ENCODE peak calls at places on chromosomes 11 and 22, in eight cellular contexts. M, R, H, Q, P, A, N and W are unnamed samples.

GRCh38 chr11:110728883-110729282 is 16.6 kb upstream of the ARHGAP20 start:
- DNase-seq in M (no peak), R (no peak), H (no peak), Q (no peak), P (no peak), A (no peak), N (no peak), W (no peak)

GRCh38 chr11:61701298-61701993 is 21.3 kb downstream of the DAGLA start:
- DNase-seq in M (no peak), R (no peak), H (no peak), Q (no peak), P (no peak), A (no peak), N (no peak), W (no peak)

GRCh38 chr11:64745219-64745522 is 1.2 kb upstream of the RASGRP2 start:
- DNase-seq in M (no peak), R (no peak), H (peak; percentile 88), Q (no peak), P (no peak), A (peak; percentile 71), N (peak; percentile 80), W (no peak)

GRCh38 chr11:8294251-8294935 is 30.7 kb upstream of the LMO1 start:
- DNase-seq in M (no peak), R (no peak), H (no peak), Q (no peak), P (peak; percentile 14), A (no peak), N (peak; percentile 28), W (no peak)

GRCh38 chr11:28528217-28528616 is 420.0 kb downstream of the METTL15 start:
- DNase-seq in M (no peak), R (no peak), H (no peak), Q (no peak), P (no peak), A (no peak), N (no peak), W (no peak)

GRCh38 chr22:46931414-46931813 is 169.0 kb downstream of the TBC1D22A start:
- DNase-seq in M (peak; percentile 68), R (no peak), H (no peak), Q (no peak), P (no peak), A (no peak), N (peak; percentile 28), W (peak; percentile 21)

GRCh38 chr11:2862950-2863618 is 22.5 kb downstream of the CDKN1C start:
- DNase-seq in M (peak; percentile 29), R (no peak), H (peak; percentile 38), Q (no peak), P (no peak), A (no peak), N (no peak), W (no peak)

GRCh38 chr11:111871693-111872161 is 346 bp upstream of the ALG9 start:
- DNase-seq in M (no peak), R (no peak), H (no peak), Q (no peak), P (no peak), A (no peak), N (no peak), W (no peak)

GRCh38 chr11:20388096-20389055 is 860 bp downstream of the PRMT3 start:
- DNase-seq in M (no peak), R (no peak), H (no peak), Q (no peak), P (peak; percentile 52), A (no peak), N (no peak), W (peak; percentile 18)

GRCh38 chr11:19241260-19242183 is 777 bp upstream of the E2F8 start:
- DNase-seq in M (no peak), R (peak; percentile 67), H (peak; percentile 30), Q (no peak), P (no peak), A (no peak), N (no peak), W (peak; percentile 58)

GRCh38 chr11:116984186-116984585 is 114.0 kb downstream of the SIK3 start:
- DNase-seq in M (peak; percentile 76), R (no peak), H (no peak), Q (no peak), P (no peak), A (no peak), N (no peak), W (no peak)
- H3K27ac ChIP-seq in M (peak overlapping the region; percentile 87), R (no peak overlapping the region), H (no peak overlapping the region), Q (no peak overlapping the region), P (peak overlapping the region; percentile 85), A (peak overlapping the region; percentile 64), N (no peak overlapping the region), W (no peak overlapping the region)

GRCh38 chr11:37449146-37449545 is 851.1 kb upstream of the RAG2 start:
- DNase-seq in M (peak; percentile 49), R (no peak), H (no peak), Q (no peak), P (no peak), A (no peak), N (no peak), W (peak; percentile 36)
- TF ChIP-seq CTCF in M (peak; percentile 54), R (no peak), H (no peak), Q (no peak), P (peak; percentile 48), A (no peak), N (no peak), W (peak; percentile 48)

GRCh38 chr22:44057411-44057987 is 33.4 kb downstream of the PARVB start:
- DNase-seq in M (no peak), R (no peak), H (peak; percentile 85), Q (peak; percentile 17), P (no peak), A (no peak), N (peak; percentile 63), W (no peak)
- H3K27ac ChIP-seq in M (no peak overlapping the region), R (peak overlapping the region; percentile 84), H (peak overlapping the region; percentile 92), Q (peak overlapping the region; percentile 73), P (no peak overlapping the region), A (peak overlapping the region; percentile 81), N (peak overlapping the region; percentile 85), W (peak overlapping the region; percentile 33)

GRCh38 chr11:72814831-72815618 is 814 bp downstream of the ATG16L2 start:
- DNase-seq in M (peak; percentile 57), R (peak; percentile 93), H (no peak), Q (no peak), P (no peak), A (no peak), N (no peak), W (no peak)

GRCh38 chr11:72812604-72812967 is 1.6 kb upstream of the ATG16L2 start:
- DNase-seq in M (no peak), R (no peak), H (no peak), Q (no peak), P (no peak), A (no peak), N (no peak), W (peak; percentile 22)

GRCh38 chr11:72812968-72813739 is 1.1 kb upstream of the ATG16L2 start:
- DNase-seq in M (peak; percentile 75), R (peak; percentile 91), H (peak; percentile 52), Q (no peak), P (peak; percentile 46), A (peak; percentile 59), N (no peak), W (peak; percentile 64)

GRCh38 chr11:72813740-72814138 is 472 bp upstream of the ATG16L2 start:
- DNase-seq in M (no peak), R (peak; percentile 61), H (peak; percentile 88), Q (peak; percentile 74), P (no peak), A (peak; percentile 85), N (peak; percentile 82), W (peak; percentile 70)

DNA sequence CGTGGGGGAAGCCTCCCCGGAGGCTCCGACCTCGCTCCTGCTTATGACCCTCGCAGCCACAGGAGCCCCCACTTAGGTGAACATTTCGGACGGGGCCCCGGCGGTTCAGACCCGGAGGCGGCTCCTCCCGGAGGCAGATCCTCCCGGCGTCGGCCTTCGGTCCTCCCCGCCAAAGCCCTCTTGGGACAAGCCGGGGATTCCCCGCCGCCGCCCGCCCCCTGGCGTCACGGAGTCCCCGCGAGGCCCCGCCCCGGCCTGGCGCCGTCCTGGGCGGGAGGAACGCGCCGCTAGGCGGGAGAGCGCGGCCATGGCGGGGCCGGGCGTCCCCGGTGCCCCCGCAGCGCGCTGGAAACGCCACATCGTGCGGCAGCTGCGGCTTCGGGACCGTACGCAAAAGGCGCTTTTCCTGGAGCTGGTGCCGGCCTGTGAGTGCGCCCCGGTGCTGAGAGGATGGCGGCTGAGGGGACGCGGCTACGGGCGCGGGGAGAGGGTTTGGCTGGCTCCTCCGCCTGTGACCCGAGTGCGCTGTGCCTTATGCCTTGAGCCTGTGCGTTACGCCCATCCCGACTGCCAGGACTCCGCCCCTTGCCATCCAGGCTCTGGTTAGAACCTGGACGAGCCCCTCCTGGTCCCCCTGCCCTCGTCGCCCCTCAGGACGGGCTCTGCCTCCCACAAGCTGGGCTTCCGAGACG is at the start of gene ATG16L2:
- DNase-seq in M (peak; percentile 82), R (peak; percentile 93), H (peak; percentile 87), Q (peak; percentile 77), P (peak; percentile 69), A (peak; percentile 89), N (peak; percentile 84), W (peak; percentile 90)
- TF ChIP-seq CTCF in M (no peak), R (peak; percentile 12), H (peak; percentile 59), Q (peak; percentile 66), P (peak; percentile 58), A (peak; percentile 25), N (no peak), W (no peak)

GRCh38 chr22:37690407-37690806 is 4.3 kb downstream of the NOL12 start:
- DNase-seq in M (no peak), R (no peak), H (no peak), Q (no peak), P (no peak), A (no peak), N (no peak), W (no peak)
- H3K27ac ChIP-seq in M (no peak overlapping the region), R (no peak overlapping the region), H (no peak overlapping the region), Q (no peak overlapping the region), P (no peak overlapping the region), A (no peak overlapping the region), N (no peak overlapping the region), W (peak overlapping the region; percentile 99)

DNA sequence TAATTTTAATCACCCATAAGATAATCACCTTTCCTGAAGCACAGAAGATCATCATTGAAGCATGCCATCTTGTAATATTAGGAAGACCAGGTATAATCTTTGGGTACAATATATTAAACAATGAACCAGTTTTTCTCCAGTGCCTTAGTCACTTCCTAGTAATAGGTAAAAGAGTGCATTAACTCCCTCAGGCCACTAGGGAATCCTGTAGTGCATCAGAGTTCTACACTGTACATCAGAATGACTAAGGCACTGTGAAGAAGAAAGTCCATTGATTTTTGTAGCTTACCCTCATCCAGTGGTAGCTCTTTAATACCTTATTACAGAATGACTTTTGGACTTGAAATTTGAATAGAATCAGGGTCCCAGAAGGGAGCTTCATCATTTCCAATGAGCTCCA is 4.5 kb downstream of the C11orf87 start:
- DNase-seq in M (no peak), R (no peak), H (no peak), Q (no peak), P (no peak), A (no peak), N (no peak), W (no peak)
- TF ChIP-seq CTCF in M (no peak), R (no peak), H (peak; percentile 13), Q (no peak), P (no peak), A (no peak), N (no peak), W (no peak)

GRCh38 chr11:85961130-85961529 is 105.9 kb downstream of the CCDC83 start:
- DNase-seq in M (no peak), R (no peak), H (no peak), Q (no peak), P (no peak), A (no peak), N (no peak), W (no peak)
- H3K27ac ChIP-seq in M (no peak overlapping the region), R (no peak overlapping the region), H (peak overlapping the region; percentile 17), Q (no peak overlapping the region), P (no peak overlapping the region), A (no peak overlapping the region), N (no peak overlapping the region), W (no peak overlapping the region)